ENCODE peak calls at places on chromosome 10, in ten cellular contexts. X is renal cortical epithelial cell, N is neuronal stem cell, D is A549, K is iris pigment epithelial cell, H is AML-193, R is caudate nucleus, U is T-helper 2 cell, Z is tibial nerve, T is AG08395. B is an unnamed sample.

GRCh38 chr10:95355241-95355779 is 64.5 kb upstream of the PDLIM1 start:
- DNase-seq in X (no peak), N (no peak), D (no peak), K (no peak), H (no peak), R (no peak), U (no peak), Z (no peak), T (no peak), B (no peak)

GRCh38 chr10:120012566-120012965 is 120.0 kb downstream of the SEC23IP start:
- DNase-seq in X (peak; percentile 28), N (no peak), D (no peak), K (peak; percentile 45), H (no peak), R (no peak), U (no peak), Z (no peak), T (no peak), B (peak; percentile 96)

GRCh38 chr10:72321248-72322029 is 33.3 kb downstream of the DNAJB12 start:
- DNase-seq in X (no peak), N (no peak), D (no peak), K (no peak), H (no peak), R (no peak), U (no peak), Z (no peak), T (no peak), B (peak; percentile 64)

GRCh38 chr10:29646238-29646902 is 11.6 kb upstream of the SVIL start:
- DNase-seq in X (peak; percentile 21), N (no peak), D (no peak), K (peak; percentile 74), H (no peak), R (no peak), U (no peak), Z (no peak), T (peak; percentile 59), B (no peak)

GRCh38 chr10:132422931-132423813 is 26.2 kb downstream of the PWWP2B start:
- DNase-seq in X (no peak), N (no peak), D (no peak), K (no peak), H (no peak), R (no peak), U (no peak), Z (no peak), T (no peak), B (no peak)

GRCh38 chr10:4242561-4243035 is 457.6 kb upstream of the KLF6 start:
- DNase-seq in X (peak; percentile 69), N (no peak), D (no peak), K (peak; percentile 95), H (no peak), R (no peak), U (no peak), Z (no peak), T (peak; percentile 46), B (peak; percentile 87)

GRCh38 chr10:126518186-126519080 is 130.2 kb upstream of the ADAM12 start:
- DNase-seq in X (no peak), N (no peak), D (no peak), K (no peak), H (no peak), R (no peak), U (no peak), Z (no peak), T (no peak), B (peak; percentile 64)

GRCh38 chr10:49282879-49283321 is 16.1 kb upstream of the C10orf71 start:
- DNase-seq in X (no peak), N (no peak), D (no peak), K (no peak), H (no peak), R (no peak), U (no peak), Z (no peak), T (no peak), B (peak; percentile 86)

GRCh38 chr10:112761256-112761655 is 188.8 kb upstream of the TCF7L2 start:
- DNase-seq in X (no peak), N (no peak), D (no peak), K (no peak), H (no peak), R (no peak), U (no peak), Z (no peak), T (no peak), B (no peak)

GRCh38 chr10:23341004-23341403 is 3.6 kb downstream of the C10orf67 start:
- DNase-seq in X (peak; percentile 84), N (no peak), D (no peak), K (peak; percentile 37), H (no peak), R (no peak), U (no peak), Z (no peak), T (no peak), B (no peak)

GRCh38 chr10:82319558-82319957 is 444.6 kb downstream of the NRG3 start:
- DNase-seq in X (no peak), N (no peak), D (no peak), K (no peak), H (no peak), R (no peak), U (no peak), Z (no peak), T (no peak), B (peak; percentile 52)

GRCh38 chr10:2972216-2972615 is 95.1 kb upstream of the PFKP start:
- DNase-seq in X (no peak), N (no peak), D (no peak), K (no peak), H (no peak), R (no peak), U (no peak), Z (no peak), T (no peak), B (no peak)

GRCh38 chr10:96585726-96586418 is 940 bp downstream of the TM9SF3 start:
- DNase-seq in X (peak; percentile 24), N (no peak), D (no peak), K (peak; percentile 31), H (peak; percentile 42), R (no peak), U (no peak), Z (no peak), T (no peak), B (no peak)

GRCh38 chr10:27072436-27073114 is 27.7 kb downstream of the ANKRD26 start:
- DNase-seq in X (no peak), N (no peak), D (no peak), K (no peak), H (no peak), R (no peak), U (no peak), Z (no peak), T (no peak), B (peak; percentile 54)

GRCh38 chr10:128073880-128074279 is 52.3 kb downstream of the MKI67 start:
- DNase-seq in X (no peak), N (no peak), D (no peak), K (no peak), H (no peak), R (no peak), U (no peak), Z (no peak), T (no peak), B (no peak)

GRCh38 chr10:110498087-110498981 is 627 bp downstream of the DUSP5 start:
- DNase-seq in X (no peak), N (no peak), D (no peak), K (peak; percentile 60), H (no peak), R (no peak), U (peak; percentile 61), Z (peak; percentile 20), T (peak; percentile 17), B (peak; percentile 76)

GRCh38 chr10:4514445-4515108 is 311.4 kb upstream of the AKR1E2 start:
- DNase-seq in X (no peak), N (no peak), D (no peak), K (no peak), H (no peak), R (no peak), U (no peak), Z (peak; percentile 28), T (peak; percentile 6), B (no peak)

GRCh38 chr10:7417807-7418206 is 7.0 kb upstream of the SFMBT2 start:
- DNase-seq in X (no peak), N (no peak), D (no peak), K (no peak), H (no peak), R (no peak), U (no peak), Z (no peak), T (no peak), B (no peak)

GRCh38 chr10:107918171-107918570 is 753.7 kb upstream of the SORCS1 start:
- DNase-seq in X (no peak), N (no peak), D (no peak), K (no peak), H (no peak), R (no peak), U (no peak), Z (no peak), T (no peak), B (no peak)

GRCh38 chr10:19848226-19848950 is 32.2 kb downstream of the PLXDC2 start:
- DNase-seq in X (peak; percentile 52), N (no peak), D (no peak), K (no peak), H (no peak), R (no peak), U (no peak), Z (no peak), T (no peak), B (no peak)

GRCh38 chr10:43292745-43293676 is 26.1 kb upstream of the RASGEF1A start:
- DNase-seq in X (peak; percentile 49), N (peak; percentile 36), D (peak; percentile 64), K (peak; percentile 51), H (peak; percentile 54), R (peak; percentile 33), U (no peak), Z (peak; percentile 25), T (peak; percentile 67), B (peak; percentile 76)

GRCh38 chr10:98062424-98062823 is 32.0 kb upstream of the CRTAC1 start:
- DNase-seq in X (no peak), N (no peak), D (no peak), K (no peak), H (no peak), R (no peak), U (no peak), Z (no peak), T (no peak), B (no peak)

GRCh38 chr10:34666008-34666700 is 148.9 kb downstream of the PARD3 start:
- DNase-seq in X (peak; percentile 95), N (peak; percentile 30), D (peak; percentile 73), K (peak; percentile 96), H (peak; percentile 54), R (no peak), U (no peak), Z (no peak), T (peak; percentile 86), B (peak; percentile 81)

GRCh38 chr10:34121974-34122282 is 693.2 kb downstream of the PARD3 start:
- DNase-seq in X (no peak), N (no peak), D (no peak), K (peak; percentile 80), H (no peak), R (no peak), U (no peak), Z (no peak), T (no peak), B (no peak)

GRCh38 chr10:95171336-95171735 is 22.7 kb upstream of the ACSM6 start:
- DNase-seq in X (no peak), N (no peak), D (no peak), K (no peak), H (no peak), R (no peak), U (no peak), Z (no peak), T (no peak), B (no peak)